ENCODE peak calls at places on chromosomes 5 and 9, in five cellular contexts. One of them, this sample, is unnamed.

GRCh38 chr5:140946578-140946977 is 19.7 kb upstream of the PCDHAC2 start:
- DNase-seq in tibial nerve: no peak
- DNase-seq in Ammon's horn: no peak
- DNase-seq in non-pigmented ciliary epithelial cell: no peak
- DNase-seq in HFF-Myc: no peak
- DNase-seq in this sample: no peak

GRCh38 chr5:154603978-154604679 is 126.1 kb upstream of the HAND1 start:
- DNase-seq in Ammon's horn: no peak
- DNase-seq in tibial nerve: no peak
- DNase-seq in non-pigmented ciliary epithelial cell: no peak
- DNase-seq in HFF-Myc: no peak
- DNase-seq in this sample: no peak

GRCh38 chr9:88339322-88339721 is 48.9 kb upstream of the SPIN1 start:
- DNase-seq in HFF-Myc: no peak
- DNase-seq in Ammon's horn: no peak
- DNase-seq in tibial nerve: no peak
- DNase-seq in non-pigmented ciliary epithelial cell: no peak
- DNase-seq in this sample: no peak

GRCh38 chr9:124871156-124871561 is 9.2 kb downstream of the ARPC5L start:
- DNase-seq in HFF-Myc: no peak
- DNase-seq in non-pigmented ciliary epithelial cell: no peak
- DNase-seq in tibial nerve: no peak
- DNase-seq in Ammon's horn: no peak
- DNase-seq in this sample: no peak

GRCh38 chr9:128479262-128479661 is 23.5 kb downstream of the ODF2 start:
- DNase-seq in Ammon's horn: no peak
- DNase-seq in tibial nerve: no peak
- DNase-seq in HFF-Myc: no peak
- DNase-seq in non-pigmented ciliary epithelial cell: no peak
- DNase-seq in this sample: no peak

GRCh38 chr9:105679406-105680022 is 14.8 kb upstream of the TMEM38B start:
- DNase-seq in Ammon's horn: no peak
- DNase-seq in tibial nerve: no peak
- DNase-seq in non-pigmented ciliary epithelial cell: no peak
- DNase-seq in HFF-Myc: no peak
- DNase-seq in this sample: no peak

GRCh38 chr5:98309785-98310566 is 463.5 kb upstream of the RGMB start:
- DNase-seq in tibial nerve: no peak
- DNase-seq in Ammon's horn: peak; percentile 22
- DNase-seq in non-pigmented ciliary epithelial cell: peak; percentile 99
- DNase-seq in HFF-Myc: peak; percentile 95
- DNase-seq in this sample: no peak

GRCh38 chr5:149895416-149896345 is 48.9 kb downstream of the PDE6A start:
- DNase-seq in HFF-Myc: no peak
- DNase-seq in Ammon's horn: no peak
- DNase-seq in non-pigmented ciliary epithelial cell: no peak
- DNase-seq in tibial nerve: no peak
- DNase-seq in this sample: no peak

GRCh38 chr5:74686962-74687751 is 2.1 kb downstream of the HEXB start:
- DNase-seq in tibial nerve: no peak
- DNase-seq in non-pigmented ciliary epithelial cell: no peak
- DNase-seq in HFF-Myc: no peak
- DNase-seq in Ammon's horn: no peak
- DNase-seq in this sample: no peak

GRCh38 chr9:129838707-129839259 is 3.5 kb downstream of the USP20 start:
- DNase-seq in tibial nerve: no peak
- DNase-seq in HFF-Myc: peak; percentile 50
- DNase-seq in Ammon's horn: no peak
- DNase-seq in non-pigmented ciliary epithelial cell: peak; percentile 71
- DNase-seq in this sample: no peak

GRCh38 chr9:127174386-127175318 is 52.2 kb upstream of the ANGPTL2 start:
- DNase-seq in non-pigmented ciliary epithelial cell: no peak
- DNase-seq in HFF-Myc: no peak
- DNase-seq in Ammon's horn: no peak
- DNase-seq in tibial nerve: no peak
- DNase-seq in this sample: no peak

GRCh38 chr5:38099205-38100144 is 158.9 kb upstream of the EGFLAM start:
- DNase-seq in HFF-Myc: no peak
- DNase-seq in tibial nerve: no peak
- DNase-seq in non-pigmented ciliary epithelial cell: no peak
- DNase-seq in Ammon's horn: no peak
- DNase-seq in this sample: no peak

GRCh38 chr5:61701877-61702602 is 370.0 kb downstream of the ZSWIM6 start:
- DNase-seq in non-pigmented ciliary epithelial cell: no peak
- DNase-seq in tibial nerve: no peak
- DNase-seq in HFF-Myc: no peak
- DNase-seq in Ammon's horn: peak; percentile 7
- DNase-seq in this sample: no peak

GRCh38 chr5:157306690-157307089 is 40.8 kb downstream of the CYFIP2 start:
- DNase-seq in tibial nerve: no peak
- DNase-seq in non-pigmented ciliary epithelial cell: no peak
- DNase-seq in Ammon's horn: no peak
- DNase-seq in HFF-Myc: no peak
- DNase-seq in this sample: no peak

GRCh38 chr5:129474544-129474943 is 14.4 kb downstream of the ADAMTS19 start:
- DNase-seq in HFF-Myc: no peak
- DNase-seq in non-pigmented ciliary epithelial cell: no peak
- DNase-seq in Ammon's horn: no peak
- DNase-seq in tibial nerve: no peak
- DNase-seq in this sample: no peak

GRCh38 chr5:176678584-176678983 is 31.3 kb downstream of the TSPAN17 start:
- DNase-seq in Ammon's horn: no peak
- DNase-seq in tibial nerve: no peak
- DNase-seq in HFF-Myc: no peak
- DNase-seq in non-pigmented ciliary epithelial cell: no peak
- DNase-seq in this sample: no peak

GRCh38 chr5:56412601-56413379 is 179.7 kb upstream of the ANKRD55 start:
- DNase-seq in tibial nerve: peak; percentile 48
- DNase-seq in non-pigmented ciliary epithelial cell: no peak
- DNase-seq in HFF-Myc: no peak
- DNase-seq in Ammon's horn: peak; percentile 74
- DNase-seq in this sample: no peak

GRCh38 chr9:102974530-102974929 is 20.6 kb upstream of the CYLC2 start:
- DNase-seq in non-pigmented ciliary epithelial cell: no peak
- DNase-seq in tibial nerve: no peak
- DNase-seq in HFF-Myc: no peak
- DNase-seq in Ammon's horn: no peak
- DNase-seq in this sample: no peak

GRCh38 chr9:137500666-137501397 is 41.7 kb upstream of the NSMF start:
- DNase-seq in tibial nerve: no peak
- DNase-seq in HFF-Myc: no peak
- DNase-seq in Ammon's horn: no peak
- DNase-seq in non-pigmented ciliary epithelial cell: no peak
- DNase-seq in this sample: no peak

GRCh38 chr5:125409496-125410351 is 663.3 kb upstream of the ZNF608 start:
- DNase-seq in HFF-Myc: peak; percentile 59
- DNase-seq in non-pigmented ciliary epithelial cell: no peak
- DNase-seq in Ammon's horn: no peak
- DNase-seq in tibial nerve: no peak
- DNase-seq in this sample: no peak

GRCh38 chr5:159735749-159736660 is 180.3 kb upstream of the ADRA1B start:
- DNase-seq in HFF-Myc: no peak
- DNase-seq in non-pigmented ciliary epithelial cell: no peak
- DNase-seq in tibial nerve: no peak
- DNase-seq in Ammon's horn: peak; percentile 67
- DNase-seq in this sample: no peak

GRCh38 chr5:73940026-73940425 is 314.0 kb downstream of the ARHGEF28 start:
- DNase-seq in HFF-Myc: no peak
- DNase-seq in tibial nerve: no peak
- DNase-seq in Ammon's horn: peak; percentile 42
- DNase-seq in non-pigmented ciliary epithelial cell: no peak
- DNase-seq in this sample: no peak

GRCh38 chr5:79475174-79475466 is 38.8 kb downstream of the HOMER1 start:
- DNase-seq in Ammon's horn: no peak
- DNase-seq in non-pigmented ciliary epithelial cell: no peak
- DNase-seq in HFF-Myc: no peak
- DNase-seq in tibial nerve: no peak
- DNase-seq in this sample: no peak

GRCh38 chr5:171927345-171927941 is 79.0 kb downstream of the FBXW11 start:
- DNase-seq in HFF-Myc: no peak
- DNase-seq in non-pigmented ciliary epithelial cell: no peak
- DNase-seq in Ammon's horn: no peak
- DNase-seq in tibial nerve: no peak
- DNase-seq in this sample: no peak

GRCh38 chr5:177194278-177194677 is 60.7 kb downstream of the NSD1 start:
- DNase-seq in HFF-Myc: peak; percentile 94
- DNase-seq in Ammon's horn: no peak
- DNase-seq in non-pigmented ciliary epithelial cell: peak; percentile 84
- DNase-seq in tibial nerve: no peak
- DNase-seq in this sample: no peak

GRCh38 chr5:138438724-138439536 is at the start of gene REEP2:
- DNase-seq in HFF-Myc: no peak
- DNase-seq in tibial nerve: no peak
- DNase-seq in Ammon's horn: no peak
- DNase-seq in non-pigmented ciliary epithelial cell: no peak
- DNase-seq in this sample: peak; percentile 56

GRCh38 chr5:36398137-36398536 is 96.4 kb upstream of the RANBP3L start:
- DNase-seq in non-pigmented ciliary epithelial cell: no peak
- DNase-seq in Ammon's horn: peak; percentile 41
- DNase-seq in tibial nerve: no peak
- DNase-seq in HFF-Myc: no peak
- DNase-seq in this sample: no peak

GRCh38 chr5:160366230-160366629 is 4.2 kb downstream of the C1QTNF2 start:
- DNase-seq in Ammon's horn: no peak
- DNase-seq in non-pigmented ciliary epithelial cell: no peak
- DNase-seq in HFF-Myc: no peak
- DNase-seq in tibial nerve: no peak
- DNase-seq in this sample: no peak

GRCh38 chr5:33994845-33995244 is 10.4 kb upstream of the SLC45A2 start:
- DNase-seq in Ammon's horn: no peak
- DNase-seq in tibial nerve: no peak
- DNase-seq in HFF-Myc: no peak
- DNase-seq in non-pigmented ciliary epithelial cell: no peak
- DNase-seq in this sample: no peak

GRCh38 chr9:136777359-136777758 is 13.0 kb upstream of the LCN15 start:
- DNase-seq in non-pigmented ciliary epithelial cell: no peak
- DNase-seq in tibial nerve: no peak
- DNase-seq in Ammon's horn: no peak
- DNase-seq in HFF-Myc: no peak
- DNase-seq in this sample: no peak

GRCh38 chr9:20579544-20580309 is 42.6 kb downstream of the MLLT3 start:
- DNase-seq in non-pigmented ciliary epithelial cell: no peak
- DNase-seq in tibial nerve: no peak
- DNase-seq in Ammon's horn: no peak
- DNase-seq in HFF-Myc: no peak
- DNase-seq in this sample: no peak

This sample was measured in activated T-helper 9 cell treated with anti-CD3 and anti-CD28 coated beads, Interleukin-2, amount 50 U/mL, for 16 hours.